ENCODE peak calls at places on chromosomes 1 and 21, in five cellular contexts. One of them, this sample, is unnamed.
A peak's percentile ranks its signal among the peaks of the same experiment; 100 is the strongest.

GRCh38 chr1:3207217-3207848 is 138.3 kb downstream of the PRDM16 start:
- DNase-seq in NCI-H2171: no peak
- DNase-seq in activated T-cell treated with anti-CD3 and anti-CD28 coated beads, Interleukin-2, amount 50 U/mL, for 4 hours: no peak
- DNase-seq in activated effector memory CD4-positive, alpha-beta T cell treated with Interleukin-2 at 50 U/mL for 16 hours: no peak
- DNase-seq in activated CD8-positive, alpha-beta memory T cell treated with anti-CD3 and anti-CD28 coated beads, Interleukin-2, amount 50 U/mL, for 4 hours: no peak
- DNase-seq in this sample: no peak

GRCh38 chr1:228210076-228210651 is 2.3 kb downstream of the OBSCN start:
- DNase-seq in activated effector memory CD4-positive, alpha-beta T cell treated with Interleukin-2 at 50 U/mL for 16 hours: no peak
- DNase-seq in activated T-cell treated with anti-CD3 and anti-CD28 coated beads, Interleukin-2, amount 50 U/mL, for 4 hours: no peak
- DNase-seq in activated CD8-positive, alpha-beta memory T cell treated with anti-CD3 and anti-CD28 coated beads, Interleukin-2, amount 50 U/mL, for 4 hours: no peak
- DNase-seq in NCI-H2171: no peak
- DNase-seq in this sample: peak; percentile 87

GRCh38 chr1:53554592-53555305 is 95.5 kb downstream of the DMRTB1 start:
- DNase-seq in NCI-H2171: no peak
- DNase-seq in activated T-cell treated with anti-CD3 and anti-CD28 coated beads, Interleukin-2, amount 50 U/mL, for 4 hours: no peak
- DNase-seq in activated CD8-positive, alpha-beta memory T cell treated with anti-CD3 and anti-CD28 coated beads, Interleukin-2, amount 50 U/mL, for 4 hours: peak; percentile 9
- DNase-seq in activated effector memory CD4-positive, alpha-beta T cell treated with Interleukin-2 at 50 U/mL for 16 hours: no peak
- DNase-seq in this sample: no peak

GRCh38 chr1:107750364-107750959 is 214.5 kb downstream of the VAV3 start:
- DNase-seq in activated effector memory CD4-positive, alpha-beta T cell treated with Interleukin-2 at 50 U/mL for 16 hours: no peak
- DNase-seq in NCI-H2171: peak; percentile 66
- DNase-seq in activated T-cell treated with anti-CD3 and anti-CD28 coated beads, Interleukin-2, amount 50 U/mL, for 4 hours: no peak
- DNase-seq in activated CD8-positive, alpha-beta memory T cell treated with anti-CD3 and anti-CD28 coated beads, Interleukin-2, amount 50 U/mL, for 4 hours: peak; percentile 29
- DNase-seq in this sample: peak; percentile 64

GRCh38 chr1:22584001-22584557 is 20.8 kb downstream of the EPHA8 start:
- DNase-seq in activated T-cell treated with anti-CD3 and anti-CD28 coated beads, Interleukin-2, amount 50 U/mL, for 4 hours: no peak
- DNase-seq in activated effector memory CD4-positive, alpha-beta T cell treated with Interleukin-2 at 50 U/mL for 16 hours: no peak
- DNase-seq in NCI-H2171: no peak
- DNase-seq in activated CD8-positive, alpha-beta memory T cell treated with anti-CD3 and anti-CD28 coated beads, Interleukin-2, amount 50 U/mL, for 4 hours: no peak
- DNase-seq in this sample: no peak

GRCh38 chr1:29858646-29859045 is 622.3 kb downstream of the PTPRU start:
- DNase-seq in activated CD8-positive, alpha-beta memory T cell treated with anti-CD3 and anti-CD28 coated beads, Interleukin-2, amount 50 U/mL, for 4 hours: no peak
- DNase-seq in activated T-cell treated with anti-CD3 and anti-CD28 coated beads, Interleukin-2, amount 50 U/mL, for 4 hours: no peak
- DNase-seq in NCI-H2171: no peak
- DNase-seq in activated effector memory CD4-positive, alpha-beta T cell treated with Interleukin-2 at 50 U/mL for 16 hours: no peak
- DNase-seq in this sample: no peak

GRCh38 chr1:93446837-93447451 is 974 bp upstream of the FNBP1L start:
- DNase-seq in activated CD8-positive, alpha-beta memory T cell treated with anti-CD3 and anti-CD28 coated beads, Interleukin-2, amount 50 U/mL, for 4 hours: no peak
- DNase-seq in NCI-H2171: peak; percentile 52
- DNase-seq in activated effector memory CD4-positive, alpha-beta T cell treated with Interleukin-2 at 50 U/mL for 16 hours: no peak
- DNase-seq in activated T-cell treated with anti-CD3 and anti-CD28 coated beads, Interleukin-2, amount 50 U/mL, for 4 hours: no peak
- DNase-seq in this sample: peak; percentile 28

GRCh38 chr21:39430954-39431353 is 14.6 kb downstream of the LCA5L start:
- DNase-seq in activated effector memory CD4-positive, alpha-beta T cell treated with Interleukin-2 at 50 U/mL for 16 hours: no peak
- DNase-seq in NCI-H2171: no peak
- DNase-seq in activated T-cell treated with anti-CD3 and anti-CD28 coated beads, Interleukin-2, amount 50 U/mL, for 4 hours: no peak
- DNase-seq in activated CD8-positive, alpha-beta memory T cell treated with anti-CD3 and anti-CD28 coated beads, Interleukin-2, amount 50 U/mL, for 4 hours: no peak
- DNase-seq in this sample: no peak

GRCh38 chr1:223419561-223419960 is 26.3 kb downstream of the CCDC185 start:
- DNase-seq in activated effector memory CD4-positive, alpha-beta T cell treated with Interleukin-2 at 50 U/mL for 16 hours: no peak
- DNase-seq in activated CD8-positive, alpha-beta memory T cell treated with anti-CD3 and anti-CD28 coated beads, Interleukin-2, amount 50 U/mL, for 4 hours: no peak
- DNase-seq in activated T-cell treated with anti-CD3 and anti-CD28 coated beads, Interleukin-2, amount 50 U/mL, for 4 hours: no peak
- DNase-seq in NCI-H2171: no peak
- DNase-seq in this sample: no peak

GRCh38 chr21:17402885-17403477 is 109.9 kb upstream of the CXADR start:
- DNase-seq in activated effector memory CD4-positive, alpha-beta T cell treated with Interleukin-2 at 50 U/mL for 16 hours: no peak
- DNase-seq in NCI-H2171: no peak
- DNase-seq in activated CD8-positive, alpha-beta memory T cell treated with anti-CD3 and anti-CD28 coated beads, Interleukin-2, amount 50 U/mL, for 4 hours: no peak
- DNase-seq in activated T-cell treated with anti-CD3 and anti-CD28 coated beads, Interleukin-2, amount 50 U/mL, for 4 hours: no peak
- DNase-seq in this sample: no peak

GRCh38 chr1:236035681-236036101 is 29.2 kb downstream of the NID1 start:
- DNase-seq in NCI-H2171: no peak
- DNase-seq in activated T-cell treated with anti-CD3 and anti-CD28 coated beads, Interleukin-2, amount 50 U/mL, for 4 hours: no peak
- DNase-seq in activated CD8-positive, alpha-beta memory T cell treated with anti-CD3 and anti-CD28 coated beads, Interleukin-2, amount 50 U/mL, for 4 hours: no peak
- DNase-seq in activated effector memory CD4-positive, alpha-beta T cell treated with Interleukin-2 at 50 U/mL for 16 hours: no peak
- DNase-seq in this sample: no peak

GRCh38 chr1:201317551-201317950 is 34.2 kb downstream of the PKP1 start:
- DNase-seq in activated effector memory CD4-positive, alpha-beta T cell treated with Interleukin-2 at 50 U/mL for 16 hours: no peak
- DNase-seq in activated CD8-positive, alpha-beta memory T cell treated with anti-CD3 and anti-CD28 coated beads, Interleukin-2, amount 50 U/mL, for 4 hours: no peak
- DNase-seq in NCI-H2171: no peak
- DNase-seq in activated T-cell treated with anti-CD3 and anti-CD28 coated beads, Interleukin-2, amount 50 U/mL, for 4 hours: no peak
- DNase-seq in this sample: no peak

GRCh38 chr1:44514673-44515072 is 109.6 kb downstream of the RNF220 start:
- DNase-seq in activated T-cell treated with anti-CD3 and anti-CD28 coated beads, Interleukin-2, amount 50 U/mL, for 4 hours: no peak
- DNase-seq in activated CD8-positive, alpha-beta memory T cell treated with anti-CD3 and anti-CD28 coated beads, Interleukin-2, amount 50 U/mL, for 4 hours: no peak
- DNase-seq in activated effector memory CD4-positive, alpha-beta T cell treated with Interleukin-2 at 50 U/mL for 16 hours: no peak
- DNase-seq in NCI-H2171: no peak
- DNase-seq in this sample: no peak

This sample was measured in myocyte.